ENCODE peak calls at places on chromosome 7, in five cellular contexts. One of them, this sample, is unnamed.
A peak's percentile ranks its signal among the peaks of the same experiment; 100 is the strongest.

GRCh38 chr7:148256433-148256832 is 334.1 kb upstream of the C7orf33 start:
- DNase-seq in endothelial cell: no peak
- DNase-seq in thoracic aorta: no peak
- DNase-seq in fibroblast of pulmonary artery: no peak
- DNase-seq in BJ: no peak
- DNase-seq in this sample: no peak

GRCh38 chr7:151179946-151180345 is 7.1 kb downstream of the ASB10 start:
- DNase-seq in endothelial cell: no peak
- DNase-seq in thoracic aorta: no peak
- DNase-seq in fibroblast of pulmonary artery: no peak
- DNase-seq in BJ: no peak
- DNase-seq in this sample: no peak

GRCh38 chr7:78368781-78369180 is 570.2 kb downstream of the PHTF2 start:
- DNase-seq in endothelial cell: no peak
- DNase-seq in thoracic aorta: no peak
- DNase-seq in fibroblast of pulmonary artery: no peak
- DNase-seq in BJ: no peak
- DNase-seq in this sample: no peak

GRCh38 chr7:29022291-29022988 is 64.3 kb upstream of the TRIL start:
- DNase-seq in endothelial cell: no peak
- DNase-seq in thoracic aorta: no peak
- DNase-seq in fibroblast of pulmonary artery: no peak
- DNase-seq in BJ: no peak
- DNase-seq in this sample: no peak

GRCh38 chr7:130365093-130365492 is 15.2 kb upstream of the CPA1 start:
- DNase-seq in endothelial cell: no peak
- DNase-seq in thoracic aorta: no peak
- DNase-seq in fibroblast of pulmonary artery: no peak
- DNase-seq in BJ: no peak
- DNase-seq in this sample: no peak

GRCh38 chr7:74253331-74253730 is 868 bp downstream of the RFC2 start:
- DNase-seq in endothelial cell: no peak
- DNase-seq in thoracic aorta: no peak
- DNase-seq in fibroblast of pulmonary artery: no peak
- DNase-seq in BJ: no peak
- DNase-seq in this sample: no peak

GRCh38 chr7:2024227-2024918 is 208.4 kb downstream of the MAD1L1 start:
- DNase-seq in endothelial cell: no peak
- DNase-seq in thoracic aorta: no peak
- DNase-seq in fibroblast of pulmonary artery: no peak
- DNase-seq in BJ: no peak
- DNase-seq in this sample: no peak

GRCh38 chr7:74514131-74514591 is 60.5 kb downstream of the GTF2IRD1 start:
- DNase-seq in endothelial cell: no peak
- DNase-seq in thoracic aorta: no peak
- DNase-seq in fibroblast of pulmonary artery: no peak
- DNase-seq in BJ: no peak
- DNase-seq in this sample: no peak

GRCh38 chr7:156397249-156397648 is 243.3 kb upstream of the RNF32 start:
- DNase-seq in endothelial cell: no peak
- DNase-seq in thoracic aorta: no peak
- DNase-seq in fibroblast of pulmonary artery: no peak
- DNase-seq in BJ: no peak
- DNase-seq in this sample: no peak

GRCh38 chr7:56009695-56010094 is 41.5 kb downstream of the PSPH start:
- DNase-seq in endothelial cell: no peak
- DNase-seq in thoracic aorta: no peak
- DNase-seq in fibroblast of pulmonary artery: no peak
- DNase-seq in BJ: no peak
- DNase-seq in this sample: no peak

GRCh38 chr7:47506716-47507354 is 75.1 kb downstream of the TNS3 start:
- DNase-seq in endothelial cell: no peak
- DNase-seq in thoracic aorta: no peak
- DNase-seq in fibroblast of pulmonary artery: peak; percentile 86
- DNase-seq in BJ: no peak
- DNase-seq in this sample: no peak

GRCh38 chr7:134083766-134084487 is 43.2 kb upstream of the LRGUK start:
- DNase-seq in endothelial cell: no peak
- DNase-seq in thoracic aorta: no peak
- DNase-seq in fibroblast of pulmonary artery: no peak
- DNase-seq in BJ: peak; percentile 1
- DNase-seq in this sample: no peak

GRCh38 chr7:153886506-153887391 is 165.4 kb upstream of the DPP6 start:
- DNase-seq in endothelial cell: peak; percentile 22
- DNase-seq in thoracic aorta: no peak
- DNase-seq in fibroblast of pulmonary artery: no peak
- DNase-seq in BJ: no peak
- DNase-seq in this sample: no peak

GRCh38 chr7:111074772-111075152 is 16.2 kb upstream of the LRRN3 start:
- DNase-seq in endothelial cell: no peak
- DNase-seq in thoracic aorta: no peak
- DNase-seq in fibroblast of pulmonary artery: no peak
- DNase-seq in BJ: no peak
- DNase-seq in this sample: no peak

GRCh38 chr7:112858838-112859237 is 68.6 kb upstream of the TMEM168 start:
- DNase-seq in endothelial cell: no peak
- DNase-seq in thoracic aorta: no peak
- DNase-seq in fibroblast of pulmonary artery: no peak
- DNase-seq in BJ: no peak
- DNase-seq in this sample: no peak

GRCh38 chr7:123131556-123132345 is 68.0 kb downstream of the SLC13A1 start:
- DNase-seq in endothelial cell: no peak
- DNase-seq in thoracic aorta: no peak
- DNase-seq in fibroblast of pulmonary artery: no peak
- DNase-seq in BJ: no peak
- DNase-seq in this sample: no peak

GRCh38 chr7:141676618-141677017 is 25.3 kb downstream of the DENND11 start:
- DNase-seq in endothelial cell: no peak
- DNase-seq in thoracic aorta: no peak
- DNase-seq in fibroblast of pulmonary artery: peak; percentile 70
- DNase-seq in BJ: no peak
- DNase-seq in this sample: no peak

GRCh38 chr7:141675431-141676210 is 26.3 kb downstream of the DENND11 start:
- DNase-seq in endothelial cell: no peak
- DNase-seq in thoracic aorta: no peak
- DNase-seq in fibroblast of pulmonary artery: no peak
- DNase-seq in BJ: no peak
- DNase-seq in this sample: no peak

GRCh38 chr7:141674201-141674671 is 27.7 kb downstream of the DENND11 start:
- DNase-seq in endothelial cell: peak; percentile 63
- DNase-seq in thoracic aorta: no peak
- DNase-seq in fibroblast of pulmonary artery: peak; percentile 93
- DNase-seq in BJ: no peak
- DNase-seq in this sample: no peak

GRCh38 chr7:141671705-141672496 is 30.1 kb downstream of the DENND11 start:
- DNase-seq in endothelial cell: no peak
- DNase-seq in thoracic aorta: no peak
- DNase-seq in fibroblast of pulmonary artery: peak; percentile 14
- DNase-seq in BJ: no peak
- DNase-seq in this sample: no peak

GRCh38 chr7:141674702-141675101 is 27.3 kb downstream of the DENND11 start:
- DNase-seq in endothelial cell: peak; percentile 73
- DNase-seq in thoracic aorta: no peak
- DNase-seq in fibroblast of pulmonary artery: no peak
- DNase-seq in BJ: no peak
- DNase-seq in this sample: no peak
- TF ChIP-seq CTCF in endothelial cell: peak; percentile 68
- TF ChIP-seq CTCF in thoracic aorta: peak; percentile 11
- TF ChIP-seq CTCF in fibroblast of pulmonary artery: peak; percentile 39
- TF ChIP-seq CTCF in BJ: no peak
- TF ChIP-seq CTCF in this sample: no peak

DNA sequence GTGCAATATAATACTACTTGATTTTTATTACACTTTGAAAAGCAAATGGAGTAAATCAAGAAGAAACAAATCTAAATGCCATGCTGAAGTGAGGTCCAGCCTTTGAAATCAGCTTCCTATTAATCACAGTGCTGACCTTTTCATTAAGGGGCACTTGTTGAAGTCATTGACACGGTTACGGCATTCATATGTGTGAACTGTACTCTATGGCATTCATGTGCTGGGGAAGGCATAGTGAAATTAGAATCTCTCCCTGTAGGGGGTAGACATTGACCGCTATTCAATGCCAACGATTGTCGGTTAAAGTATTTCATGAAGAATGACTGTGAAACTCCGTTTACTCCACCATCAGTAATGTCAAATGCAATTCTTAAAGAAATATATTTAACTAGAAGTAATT is 296.1 kb upstream of the SEMA3A start:
- DNase-seq in endothelial cell: no peak
- DNase-seq in thoracic aorta: no peak
- DNase-seq in fibroblast of pulmonary artery: peak; percentile 30
- DNase-seq in BJ: no peak
- DNase-seq in this sample: no peak
- TF ChIP-seq CTCF in endothelial cell: no peak
- TF ChIP-seq CTCF in thoracic aorta: peak; percentile 57
- TF ChIP-seq CTCF in fibroblast of pulmonary artery: peak; percentile 13
- TF ChIP-seq CTCF in BJ: peak; percentile 31
- TF ChIP-seq CTCF in this sample: no peak

DNA sequence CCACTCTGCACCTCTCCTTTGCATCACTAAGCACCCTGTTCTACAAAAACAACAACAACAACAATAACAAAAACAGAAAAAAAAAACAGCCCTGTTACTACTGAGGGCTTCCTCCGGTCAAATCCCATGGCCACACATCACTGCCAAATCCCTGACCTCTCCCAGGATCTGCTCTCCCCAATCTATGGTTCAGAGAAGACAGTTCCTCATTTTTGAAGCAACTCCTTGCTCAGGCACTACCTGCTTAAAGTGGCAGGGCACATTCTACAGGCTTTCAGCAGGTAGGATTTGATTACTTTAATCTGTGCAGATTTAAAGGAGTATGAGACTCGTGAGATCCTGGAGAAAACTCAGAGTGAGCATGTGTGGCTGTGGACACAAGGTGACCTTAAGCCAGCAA is 46.9 kb downstream of the PIK3CG start:
- DNase-seq in endothelial cell: no peak
- DNase-seq in thoracic aorta: no peak
- DNase-seq in fibroblast of pulmonary artery: no peak
- DNase-seq in BJ: no peak
- DNase-seq in this sample: no peak
- TF ChIP-seq CTCF in endothelial cell: no peak
- TF ChIP-seq CTCF in thoracic aorta: no peak
- TF ChIP-seq CTCF in fibroblast of pulmonary artery: no peak
- TF ChIP-seq CTCF in BJ: no peak
- TF ChIP-seq CTCF in this sample: no peak

GRCh38 chr7:139502226-139502625 is 18.8 kb upstream of the KLRG2 start:
- DNase-seq in endothelial cell: no peak
- DNase-seq in thoracic aorta: no peak
- DNase-seq in fibroblast of pulmonary artery: no peak
- DNase-seq in BJ: no peak
- DNase-seq in this sample: no peak

GRCh38 chr7:139509535-139509934 is 13.9 kb upstream of the CLEC2L start:
- DNase-seq in endothelial cell: no peak
- DNase-seq in thoracic aorta: no peak
- DNase-seq in fibroblast of pulmonary artery: no peak
- DNase-seq in BJ: no peak
- DNase-seq in this sample: no peak

GRCh38 chr7:139500770-139501138 is 17.3 kb upstream of the KLRG2 start:
- DNase-seq in endothelial cell: no peak
- DNase-seq in thoracic aorta: no peak
- DNase-seq in fibroblast of pulmonary artery: no peak
- DNase-seq in BJ: no peak
- DNase-seq in this sample: no peak

GRCh38 chr7:139505563-139505962 is 17.9 kb upstream of the CLEC2L start:
- DNase-seq in endothelial cell: peak; percentile 60
- DNase-seq in thoracic aorta: no peak
- DNase-seq in fibroblast of pulmonary artery: no peak
- DNase-seq in BJ: no peak
- DNase-seq in this sample: no peak
- TF ChIP-seq CTCF in endothelial cell: peak; percentile 68
- TF ChIP-seq CTCF in thoracic aorta: no peak
- TF ChIP-seq CTCF in fibroblast of pulmonary artery: peak; percentile 29
- TF ChIP-seq CTCF in BJ: no peak
- TF ChIP-seq CTCF in this sample: no peak

DNA sequence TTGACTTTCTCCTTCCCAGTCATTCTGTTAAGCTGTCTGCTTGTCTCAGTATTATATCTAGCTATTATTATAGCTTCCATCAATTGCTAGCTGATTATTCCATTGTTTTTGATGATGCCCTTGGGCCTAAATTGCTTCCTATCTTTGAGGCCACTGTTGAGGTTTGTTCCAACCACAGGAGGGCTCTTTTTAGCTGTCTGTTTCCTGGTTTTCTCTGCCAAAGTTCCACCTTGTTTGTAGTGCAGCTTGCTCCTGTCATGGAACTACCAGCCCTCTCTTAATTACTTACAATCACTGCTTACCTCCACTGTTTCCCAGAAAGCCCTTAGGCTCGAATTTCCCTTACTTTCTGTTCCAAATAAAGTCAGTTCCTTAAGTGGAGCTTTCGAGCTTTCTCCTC is 118.7 kb upstream of the SEC61G start:
- DNase-seq in endothelial cell: no peak
- DNase-seq in thoracic aorta: no peak
- DNase-seq in fibroblast of pulmonary artery: peak; percentile 23
- DNase-seq in BJ: no peak
- DNase-seq in this sample: no peak
- TF ChIP-seq CTCF in endothelial cell: no peak
- TF ChIP-seq CTCF in thoracic aorta: no peak
- TF ChIP-seq CTCF in fibroblast of pulmonary artery: no peak
- TF ChIP-seq CTCF in BJ: no peak
- TF ChIP-seq CTCF in this sample: no peak

GRCh38 chr7:72406820-72407403 is 5.2 kb downstream of the CALN1 start:
- DNase-seq in endothelial cell: no peak
- DNase-seq in thoracic aorta: no peak
- DNase-seq in fibroblast of pulmonary artery: no peak
- DNase-seq in BJ: no peak
- DNase-seq in this sample: no peak
- TF ChIP-seq CTCF in endothelial cell: no peak
- TF ChIP-seq CTCF in thoracic aorta: no peak
- TF ChIP-seq CTCF in fibroblast of pulmonary artery: no peak
- TF ChIP-seq CTCF in BJ: no peak
- TF ChIP-seq CTCF in this sample: no peak

This sample was measured in omental fat pad.